ENCODE peak calls at places on chromosomes 7 and 10, in ten cellular contexts. I, R, W, M, Q, P, J, A, H and E are unnamed samples.

GRCh38 chr7:126001344-126001743 is 1071.7 kb upstream of the POT1 start:
- DNase-seq in H (no peak), R (no peak), P (no peak), I (no peak), M (no peak), Q (no peak), W (no peak), A (no peak), J (no peak), E (no peak)

GRCh38 chr7:133355325-133355708 is 102.4 kb downstream of the EXOC4 start:
- DNase-seq in W (no peak), R (no peak), P (no peak), M (peak), Q (peak), I (no peak), J (no peak), A (no peak), H (no peak), E (no peak)

GRCh38 chr7:30177186-30177585 is 42.4 kb downstream of the MTURN start:
- DNase-seq in M (no peak), W (no peak), I (no peak), J (no peak), R (no peak), A (no peak), Q (no peak), P (no peak), H (no peak), E (no peak)

GRCh38 chr7:133114519-133114918 is 32.6 kb upstream of the CHCHD3 start:
- DNase-seq in W (no peak), I (no peak), H (no peak), M (peak), P (no peak), J (no peak), R (no peak), A (no peak), Q (no peak), E (no peak)

GRCh38 chr7:51028128-51028830 is 245.6 kb upstream of the GRB10 start:
- DNase-seq in I (no peak), P (no peak), A (no peak), J (peak), R (no peak), Q (no peak), W (no peak), M (no peak), H (no peak), E (no peak)

GRCh38 chr10:19629559-19629958 is 186.7 kb upstream of the PLXDC2 start:
- DNase-seq in H (peak), A (peak), W (no peak), R (no peak), J (peak), I (peak), M (peak), Q (no peak), P (peak), E (no peak)

GRCh38 chr7:19939746-19940145 is 166.3 kb upstream of the TMEM196 start:
- DNase-seq in A (no peak), R (no peak), P (no peak), I (no peak), W (no peak), H (no peak), Q (no peak), M (peak), J (no peak), E (no peak)

GRCh38 chr10:69449841-69450240 is 1.4 kb upstream of the TSPAN15 start:
- DNase-seq in J (peak), I (peak), M (peak), A (peak), P (peak), H (peak), Q (no peak), R (no peak), W (peak), E (no peak)

GRCh38 chr10:22986771-22987542 is 59.1 kb downstream of the ARMC3 start:
- DNase-seq in Q (peak), J (no peak), I (no peak), H (no peak), A (no peak), W (no peak), M (peak), R (no peak), P (no peak), E (no peak)

GRCh38 chr10:21355591-21356011 is 169.9 kb downstream of the SKIDA1 start:
- DNase-seq in I (no peak), J (no peak), R (no peak), P (no peak), Q (no peak), W (no peak), M (no peak), A (no peak), H (no peak), E (no peak)

GRCh38 chr10:13862541-13863233 is 275.9 kb downstream of the PRPF18 start:
- DNase-seq in I (no peak), H (no peak), A (no peak), W (no peak), Q (no peak), P (no peak), R (no peak), J (no peak), M (no peak), E (no peak)

GRCh38 chr7:6588566-6588965 is 1.3 kb upstream of the INTS15 start:
- DNase-seq in J (no peak), A (no peak), I (no peak), W (no peak), M (no peak), R (no peak), H (no peak), P (no peak), Q (no peak), E (no peak)

GRCh38 chr7:95534796-95535195 is 49.1 kb downstream of the ASB4 start:
- DNase-seq in I (no peak), A (no peak), W (no peak), H (no peak), M (no peak), P (no peak), J (no peak), Q (no peak), R (no peak), E (no peak)

GRCh38 chr10:110661292-110661691 is 17.2 kb downstream of the RBM20 start:
- DNase-seq in R (no peak), I (no peak), M (no peak), P (no peak), J (no peak), A (no peak), Q (no peak), H (no peak), W (no peak), E (no peak)

GRCh38 chr7:4849390-4849789 is 12.4 kb downstream of the PAPOLB start:
- DNase-seq in I (peak), Q (no peak), H (no peak), W (no peak), P (no peak), J (no peak), M (peak), A (no peak), R (no peak), E (no peak)

GRCh38 chr10:51063659-51064535 is 10.4 kb upstream of the PRKG1 start:
- DNase-seq in H (no peak), J (no peak), W (no peak), P (no peak), Q (peak), I (no peak), R (no peak), M (peak), A (no peak), E (no peak)

GRCh38 chr7:3267928-3268690 is 32.9 kb upstream of the SDK1 start:
- DNase-seq in M (peak), Q (peak), H (no peak), I (no peak), R (no peak), J (no peak), W (no peak), A (no peak), P (no peak), E (no peak)

GRCh38 chr7:34837316-34837715 is 179.3 kb downstream of the NPSR1 start:
- DNase-seq in Q (no peak), J (no peak), H (no peak), P (no peak), I (no peak), W (no peak), M (no peak), R (no peak), A (no peak), E (no peak)

GRCh38 chr10:121753726-121754476 is 155.7 kb upstream of the FGFR2 start:
- DNase-seq in W (no peak), J (no peak), H (no peak), A (no peak), I (no peak), R (no peak), M (peak), P (no peak), Q (no peak), E (no peak)

GRCh38 chr10:11381511-11381910 is 229.9 kb downstream of the USP6NL start:
- DNase-seq in I (no peak), A (no peak), M (no peak), R (no peak), P (no peak), H (no peak), W (no peak), J (no peak), Q (no peak), E (no peak)

GRCh38 chr10:11147723-11148122 is 130.1 kb downstream of the CELF2 start:
- DNase-seq in P (no peak), W (no peak), H (no peak), A (no peak), J (no peak), R (no peak), I (no peak), Q (no peak), M (no peak), E (no peak)

GRCh38 chr10:109062371-109062770 is 860.9 kb downstream of the XPNPEP1 start:
- DNase-seq in P (no peak), M (peak), J (no peak), Q (no peak), A (no peak), R (no peak), H (no peak), W (no peak), I (no peak), E (no peak)

GRCh38 chr10:79142064-79142491 is 73.3 kb downstream of the ZMIZ1 start:
- DNase-seq in R (no peak), J (no peak), I (no peak), P (peak), M (peak), W (no peak), A (peak), H (no peak), Q (no peak), E (no peak)

GRCh38 chr7:101832681-101833375 is 15.4 kb downstream of the CUX1 start:
- DNase-seq in R (no peak), I (no peak), A (no peak), H (no peak), P (no peak), Q (no peak), J (peak), W (no peak), M (no peak), E (no peak)

GRCh38 chr7:131859162-131859821 is 302.9 kb upstream of the PODXL start:
- DNase-seq in P (peak), I (peak), A (peak), H (peak), M (peak), J (peak), R (peak), W (peak), Q (peak), E (no peak)

GRCh38 chr7:140646931-140647647 is 6.5 kb upstream of the DENND2A start:
- DNase-seq in J (peak), M (no peak), P (peak), W (peak), I (peak), A (peak), Q (no peak), H (peak), R (no peak), E (no peak)

GRCh38 chr7:139341058-139341775 is at the start of gene FMC1:
- DNase-seq in I (peak), P (peak), R (peak), H (peak), A (peak), Q (peak), W (peak), M (peak), J (peak), E (peak)

GRCh38 chr10:12350167-12350872 is 973 bp downstream of the CAMK1D start:
- DNase-seq in R (peak), M (no peak), I (peak), H (peak), P (no peak), Q (no peak), W (peak), J (peak), A (peak), E (peak)

GRCh38 chr10:48520594-48520993 is 84.3 kb downstream of the ARHGAP22 start:
- DNase-seq in A (no peak), Q (no peak), P (no peak), W (no peak), I (no peak), M (no peak), J (no peak), R (no peak), H (no peak), E (no peak)

GRCh38 chr10:110005716-110006115 is 2.1 kb upstream of the ADD3 start:
- DNase-seq in R (peak), A (peak), M (peak), W (peak), J (no peak), I (peak), Q (peak), H (peak), P (peak), E (no peak)

GRCh38 chr7:95690367-95690947 is 81.9 kb upstream of the DYNC1I1 start:
- DNase-seq in P (no peak), M (peak), J (no peak), A (peak), R (no peak), I (peak), H (peak), W (peak), Q (peak), E (no peak)

GRCh38 chr7:92368741-92369140 is 78.5 kb upstream of the GATAD1 start:
- DNase-seq in R (no peak), H (no peak), P (no peak), W (no peak), A (no peak), J (no peak), M (no peak), I (no peak), Q (no peak), E (no peak)

GRCh38 chr7:46848944-46849343 is 733.0 kb downstream of the TNS3 start:
- DNase-seq in M (peak), W (no peak), J (no peak), R (no peak), P (no peak), Q (no peak), I (no peak), A (no peak), H (no peak), E (no peak)

GRCh38 chr10:78460204-78460603 is 426.5 kb downstream of the RPS24 start:
- DNase-seq in J (no peak), H (no peak), Q (no peak), R (no peak), W (no peak), A (no peak), P (no peak), M (no peak), I (no peak), E (no peak)

GRCh38 chr7:50479743-50480517 is 29.8 kb upstream of the FIGNL1 start:
- DNase-seq in A (no peak), Q (no peak), P (no peak), H (no peak), M (no peak), R (no peak), I (no peak), J (no peak), W (no peak), E (no peak)

GRCh38 chr7:30708412-30708811 is 26.2 kb upstream of the CRHR2 start:
- DNase-seq in P (no peak), H (no peak), R (no peak), I (no peak), A (no peak), J (no peak), W (no peak), Q (no peak), M (peak), E (no peak)

GRCh38 chr10:91932737-91933136 is 9.2 kb downstream of the BTAF1 start:
- DNase-seq in I (no peak), A (no peak), Q (no peak), H (no peak), M (no peak), P (no peak), J (no peak), W (no peak), R (no peak), E (no peak)

GRCh38 chr7:46320956-46321355 is 399.9 kb upstream of the IGFBP3 start:
- DNase-seq in I (no peak), J (no peak), Q (no peak), P (no peak), H (no peak), R (no peak), W (no peak), A (no peak), M (peak), E (no peak)

GRCh38 chr7:117669818-117670217 is 190.0 kb downstream of the CFTR start:
- DNase-seq in R (no peak), P (no peak), A (no peak), H (peak), M (peak), I (no peak), J (no peak), Q (no peak), W (no peak), E (no peak)
- TF ChIP-seq CTCF in R (no peak), P (peak), A (peak), H (no peak), M (peak), I (no peak), J (no peak), Q (peak), W (no peak), E (no peak)

GRCh38 chr7:145718129-145718528 is 398.5 kb upstream of the CNTNAP2 start:
- DNase-seq in I (no peak), P (no peak), Q (no peak), A (peak), H (no peak), J (no peak), R (no peak), M (no peak), W (no peak), E (no peak)
- TF ChIP-seq CTCF in I (no peak), P (no peak), Q (no peak), A (no peak), H (no peak), J (no peak), R (no peak), M (no peak), W (no peak), E (no peak)

DNA sequence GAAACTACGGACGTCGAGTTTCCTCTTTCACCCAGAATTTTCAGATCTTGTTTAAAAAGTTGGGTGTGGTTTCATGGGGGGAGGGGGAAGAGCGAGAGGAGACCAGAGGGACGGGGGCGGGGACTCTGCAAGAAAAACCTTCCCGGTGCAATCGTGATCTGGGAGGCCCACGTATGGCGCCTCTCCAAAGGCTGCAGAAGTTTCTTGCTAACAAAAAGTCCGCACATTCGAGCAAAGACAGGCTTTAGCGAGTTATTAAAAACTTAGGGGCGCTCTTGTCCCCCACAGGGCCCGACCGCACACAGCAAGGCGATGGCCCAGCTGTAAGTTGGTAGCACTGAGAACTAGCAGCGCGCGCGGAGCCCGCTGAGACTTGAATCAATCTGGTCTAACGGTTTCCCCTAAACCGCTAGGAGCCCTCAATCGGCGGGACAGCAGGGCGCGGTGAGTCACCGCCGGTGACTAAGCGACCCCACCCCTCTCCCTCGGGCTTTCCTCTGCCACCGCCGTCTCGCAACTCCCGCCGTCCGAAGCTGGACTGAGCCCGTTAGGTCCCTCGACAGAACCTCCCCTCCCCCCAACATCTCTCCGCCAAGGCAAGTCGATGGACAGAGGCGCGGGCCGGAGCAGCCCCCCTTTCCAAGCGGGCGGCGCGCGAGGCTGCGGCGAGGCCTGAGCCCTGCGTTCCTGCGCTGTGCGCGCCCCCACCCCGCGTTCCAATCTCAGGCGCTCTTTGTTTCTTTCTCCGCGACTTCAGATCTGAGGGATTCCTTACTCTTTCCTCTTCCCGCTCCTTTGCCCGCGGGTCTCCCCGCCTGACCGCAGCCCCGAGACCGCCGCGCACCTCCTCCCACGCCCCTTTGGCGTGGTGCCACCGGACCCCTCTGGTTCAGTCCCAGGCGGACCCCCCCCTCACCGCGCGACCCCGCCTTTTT is at the start of gene VIM:
- DNase-seq in Q (peak), J (peak), H (peak), A (peak), M (peak), W (peak), P (peak), I (peak), R (peak), E (peak)
- TF ChIP-seq CTCF in Q (peak), J (no peak), H (no peak), A (no peak), M (peak), W (no peak), P (peak), I (peak), R (no peak), E (no peak)

GRCh38 chr10:115129752-115130151 is 36.6 kb downstream of the ATRNL1 start:
- DNase-seq in R (no peak), H (no peak), W (no peak), P (no peak), A (no peak), M (peak), I (no peak), Q (peak), J (no peak), E (no peak)
- TF ChIP-seq CTCF in R (peak), H (peak), W (peak), P (peak), A (peak), M (no peak), I (peak), Q (peak), J (peak), E (peak)

DNA sequence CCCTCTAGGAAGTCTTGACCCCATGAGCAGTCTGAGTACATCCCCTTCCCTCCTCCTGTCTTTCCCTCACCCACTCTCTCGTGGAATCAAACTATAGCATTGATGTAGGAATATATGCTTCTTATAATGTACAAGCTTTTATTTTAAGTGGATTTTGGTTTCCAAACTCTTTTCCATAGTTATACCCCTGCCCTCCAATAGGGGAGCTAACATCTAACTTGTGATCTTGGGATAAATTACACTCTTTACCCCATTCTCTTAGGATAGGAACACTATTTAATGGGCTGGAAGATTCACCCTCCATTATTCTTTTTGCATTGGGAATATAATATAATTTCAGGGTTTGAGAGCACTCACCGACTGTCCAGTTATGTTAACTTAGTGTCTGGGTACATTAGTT is 465.9 kb downstream of the GATA3 start:
- DNase-seq in I (no peak), H (no peak), A (no peak), J (no peak), R (no peak), M (no peak), P (no peak), W (no peak), Q (no peak), E (no peak)
- TF ChIP-seq CTCF in I (peak), H (no peak), A (no peak), J (no peak), R (no peak), M (no peak), P (no peak), W (peak), Q (no peak), E (peak)